ENCODE peak calls at places on chromosomes 3 and 15, in ten cellular contexts. One of them, this sample, is unnamed.

GRCh38 chr3:24351779-24352469 is 142.7 kb downstream of the THRB start:
- DNase-seq in left cardiac atrium: peak
- DNase-seq in amniotic stem cell: no peak
- DNase-seq in 8988T: no peak
- DNase-seq in brain pericyte: no peak
- DNase-seq in activated T-helper 1 cell treated with anti-CD3 and anti-CD28 coated beads, Interleukin-2, amount 50 U/mL, for 16 hours: no peak
- DNase-seq in kidney tubule cell: no peak
- DNase-seq in naive thymus-derived CD4-positive, alpha-beta T cell: no peak
- DNase-seq in NCI-H1417 treated with DMSO at 0.1 percent for 48 hours: no peak
- DNase-seq in CD4-positive, alpha-beta T cell: no peak
- DNase-seq in this sample: peak

GRCh38 chr3:197837282-197837681 is 46.2 kb downstream of the LRCH3 start:
- DNase-seq in left cardiac atrium: no peak
- DNase-seq in kidney tubule cell: no peak
- DNase-seq in amniotic stem cell: no peak
- DNase-seq in brain pericyte: no peak
- DNase-seq in activated T-helper 1 cell treated with anti-CD3 and anti-CD28 coated beads, Interleukin-2, amount 50 U/mL, for 16 hours: no peak
- DNase-seq in naive thymus-derived CD4-positive, alpha-beta T cell: no peak
- DNase-seq in 8988T: no peak
- DNase-seq in NCI-H1417 treated with DMSO at 0.1 percent for 48 hours: no peak
- DNase-seq in CD4-positive, alpha-beta T cell: no peak
- DNase-seq in this sample: no peak

GRCh38 chr3:179806177-179806576 is 153.3 kb downstream of the USP13 start:
- DNase-seq in activated T-helper 1 cell treated with anti-CD3 and anti-CD28 coated beads, Interleukin-2, amount 50 U/mL, for 16 hours: no peak
- DNase-seq in naive thymus-derived CD4-positive, alpha-beta T cell: no peak
- DNase-seq in NCI-H1417 treated with DMSO at 0.1 percent for 48 hours: no peak
- DNase-seq in left cardiac atrium: no peak
- DNase-seq in 8988T: no peak
- DNase-seq in CD4-positive, alpha-beta T cell: no peak
- DNase-seq in kidney tubule cell: no peak
- DNase-seq in brain pericyte: no peak
- DNase-seq in amniotic stem cell: no peak
- DNase-seq in this sample: no peak

GRCh38 chr3:73031573-73032103 is 29.8 kb upstream of the EBLN2 start:
- DNase-seq in CD4-positive, alpha-beta T cell: no peak
- DNase-seq in 8988T: no peak
- DNase-seq in activated T-helper 1 cell treated with anti-CD3 and anti-CD28 coated beads, Interleukin-2, amount 50 U/mL, for 16 hours: no peak
- DNase-seq in left cardiac atrium: no peak
- DNase-seq in brain pericyte: no peak
- DNase-seq in NCI-H1417 treated with DMSO at 0.1 percent for 48 hours: no peak
- DNase-seq in amniotic stem cell: no peak
- DNase-seq in kidney tubule cell: no peak
- DNase-seq in naive thymus-derived CD4-positive, alpha-beta T cell: no peak
- DNase-seq in this sample: no peak

GRCh38 chr3:13998831-13999230 is 119.0 kb upstream of the WNT7A start:
- DNase-seq in NCI-H1417 treated with DMSO at 0.1 percent for 48 hours: no peak
- DNase-seq in CD4-positive, alpha-beta T cell: no peak
- DNase-seq in naive thymus-derived CD4-positive, alpha-beta T cell: no peak
- DNase-seq in activated T-helper 1 cell treated with anti-CD3 and anti-CD28 coated beads, Interleukin-2, amount 50 U/mL, for 16 hours: no peak
- DNase-seq in brain pericyte: no peak
- DNase-seq in amniotic stem cell: no peak
- DNase-seq in kidney tubule cell: no peak
- DNase-seq in left cardiac atrium: no peak
- DNase-seq in 8988T: no peak
- DNase-seq in this sample: no peak

GRCh38 chr3:99881121-99881524 is 63.5 kb downstream of the CMSS1 start:
- DNase-seq in kidney tubule cell: no peak
- DNase-seq in NCI-H1417 treated with DMSO at 0.1 percent for 48 hours: no peak
- DNase-seq in brain pericyte: no peak
- DNase-seq in activated T-helper 1 cell treated with anti-CD3 and anti-CD28 coated beads, Interleukin-2, amount 50 U/mL, for 16 hours: no peak
- DNase-seq in amniotic stem cell: no peak
- DNase-seq in CD4-positive, alpha-beta T cell: no peak
- DNase-seq in naive thymus-derived CD4-positive, alpha-beta T cell: no peak
- DNase-seq in left cardiac atrium: no peak
- DNase-seq in 8988T: no peak
- DNase-seq in this sample: no peak

GRCh38 chr15:89657691-89658200 is 2.5 kb upstream of the KIF7 start:
- DNase-seq in brain pericyte: no peak
- DNase-seq in CD4-positive, alpha-beta T cell: no peak
- DNase-seq in left cardiac atrium: no peak
- DNase-seq in NCI-H1417 treated with DMSO at 0.1 percent for 48 hours: no peak
- DNase-seq in kidney tubule cell: no peak
- DNase-seq in 8988T: no peak
- DNase-seq in activated T-helper 1 cell treated with anti-CD3 and anti-CD28 coated beads, Interleukin-2, amount 50 U/mL, for 16 hours: no peak
- DNase-seq in amniotic stem cell: no peak
- DNase-seq in naive thymus-derived CD4-positive, alpha-beta T cell: no peak
- DNase-seq in this sample: no peak

GRCh38 chr3:145817870-145818483 is 343.0 kb downstream of the PLOD2 start:
- DNase-seq in activated T-helper 1 cell treated with anti-CD3 and anti-CD28 coated beads, Interleukin-2, amount 50 U/mL, for 16 hours: no peak
- DNase-seq in left cardiac atrium: no peak
- DNase-seq in brain pericyte: no peak
- DNase-seq in naive thymus-derived CD4-positive, alpha-beta T cell: no peak
- DNase-seq in 8988T: no peak
- DNase-seq in CD4-positive, alpha-beta T cell: no peak
- DNase-seq in NCI-H1417 treated with DMSO at 0.1 percent for 48 hours: no peak
- DNase-seq in amniotic stem cell: no peak
- DNase-seq in kidney tubule cell: no peak
- DNase-seq in this sample: no peak

GRCh38 chr3:22960326-22960984 is 242.7 kb upstream of the UBE2E2 start:
- DNase-seq in kidney tubule cell: peak
- DNase-seq in activated T-helper 1 cell treated with anti-CD3 and anti-CD28 coated beads, Interleukin-2, amount 50 U/mL, for 16 hours: no peak
- DNase-seq in 8988T: no peak
- DNase-seq in brain pericyte: no peak
- DNase-seq in left cardiac atrium: peak
- DNase-seq in naive thymus-derived CD4-positive, alpha-beta T cell: no peak
- DNase-seq in amniotic stem cell: peak
- DNase-seq in NCI-H1417 treated with DMSO at 0.1 percent for 48 hours: no peak
- DNase-seq in CD4-positive, alpha-beta T cell: no peak
- DNase-seq in this sample: peak

GRCh38 chr3:160287666-160288065 is 62.4 kb downstream of the C3orf80 start:
- DNase-seq in activated T-helper 1 cell treated with anti-CD3 and anti-CD28 coated beads, Interleukin-2, amount 50 U/mL, for 16 hours: no peak
- DNase-seq in CD4-positive, alpha-beta T cell: no peak
- DNase-seq in 8988T: no peak
- DNase-seq in naive thymus-derived CD4-positive, alpha-beta T cell: no peak
- DNase-seq in amniotic stem cell: no peak
- DNase-seq in kidney tubule cell: no peak
- DNase-seq in left cardiac atrium: no peak
- DNase-seq in NCI-H1417 treated with DMSO at 0.1 percent for 48 hours: no peak
- DNase-seq in brain pericyte: no peak
- DNase-seq in this sample: no peak

GRCh38 chr3:147462856-147463255 is 53.7 kb downstream of the ZIC1 start:
- DNase-seq in NCI-H1417 treated with DMSO at 0.1 percent for 48 hours: no peak
- DNase-seq in left cardiac atrium: no peak
- DNase-seq in 8988T: no peak
- DNase-seq in amniotic stem cell: no peak
- DNase-seq in CD4-positive, alpha-beta T cell: no peak
- DNase-seq in kidney tubule cell: no peak
- DNase-seq in naive thymus-derived CD4-positive, alpha-beta T cell: no peak
- DNase-seq in brain pericyte: no peak
- DNase-seq in activated T-helper 1 cell treated with anti-CD3 and anti-CD28 coated beads, Interleukin-2, amount 50 U/mL, for 16 hours: no peak
- DNase-seq in this sample: no peak

GRCh38 chr15:77027111-77027696 is 32.3 kb downstream of the PSTPIP1 start:
- DNase-seq in brain pericyte: no peak
- DNase-seq in NCI-H1417 treated with DMSO at 0.1 percent for 48 hours: no peak
- DNase-seq in kidney tubule cell: no peak
- DNase-seq in naive thymus-derived CD4-positive, alpha-beta T cell: no peak
- DNase-seq in amniotic stem cell: no peak
- DNase-seq in left cardiac atrium: peak
- DNase-seq in 8988T: no peak
- DNase-seq in activated T-helper 1 cell treated with anti-CD3 and anti-CD28 coated beads, Interleukin-2, amount 50 U/mL, for 16 hours: no peak
- DNase-seq in CD4-positive, alpha-beta T cell: no peak
- DNase-seq in this sample: no peak